ENCODE peak calls at places on chromosomes 6 and 20, in seven cellular contexts. T is adipocyte; U is kidney; H is GM04504; C is T-helper 2 cell treated with Interferon-gamma antibody and Interleukin-4, amounts not matched to agents 5 μg/mL and 100 μg/mL, for 36 hours; V is right atrium auricular region; Q is stimulated activated CD4-positive, alpha-beta T cell treated with anti-CD3 and anti-CD28 coated beads, TNF-alpha, amount 100 ng/mL, for 24 hours. A is an unnamed sample.

GRCh38 chr6:34231566-34232336 is 4.9 kb upstream of the HMGA1 start:
- DNase-seq in C (no peak), V (no peak), H (no peak), U (peak; percentile 54), Q (no peak), T (no peak), A (no peak)

GRCh38 chr6:99478483-99478882 is 36.7 kb downstream of the USP45 start:
- DNase-seq in Q (no peak), V (no peak), U (no peak), C (no peak), T (no peak), H (no peak), A (no peak)

GRCh38 chr6:13807691-13808090 is 6.7 kb downstream of the MCUR1 start:
- DNase-seq in C (no peak), U (no peak), V (no peak), Q (no peak), H (no peak), T (no peak), A (no peak)

GRCh38 chr20:53282217-53282955 is 310.2 kb downstream of the TSHZ2 start:
- DNase-seq in H (no peak), C (no peak), V (no peak), T (no peak), U (no peak), Q (no peak), A (no peak)

GRCh38 chr6:34240329-34241248 is 3.9 kb downstream of the HMGA1 start:
- DNase-seq in Q (no peak), C (no peak), H (no peak), U (peak; percentile 45), T (no peak), V (no peak), A (peak; percentile 32)

GRCh38 chr20:37475258-37475657 is 45.8 kb upstream of the NNAT start:
- DNase-seq in Q (no peak), U (no peak), H (no peak), V (no peak), C (no peak), T (no peak), A (peak; percentile 53)

GRCh38 chr6:169841907-169842606 is 90.6 kb downstream of the ERMARD start:
- DNase-seq in V (no peak), C (no peak), T (no peak), Q (no peak), U (no peak), H (no peak), A (no peak)

GRCh38 chr20:53837126-53837826 is 233.1 kb downstream of the BCAS1 start:
- DNase-seq in T (no peak), U (no peak), C (no peak), H (no peak), Q (no peak), V (no peak), A (no peak)

A was measured in RWPE2.